ENCODE peak calls at places on chromosomes 3 and 15, in seven cellular contexts. One of them, this sample, is unnamed.

GRCh38 chr3:47005212-47006144 is 26.0 kb downstream of the NBEAL2 start:
- DNase-seq in AG10803: no peak
- DNase-seq in HCT116: no peak
- DNase-seq in CD4-positive, CD25-positive, alpha-beta regulatory T cell: no peak
- DNase-seq in activated CD4-positive, alpha-beta T cell treated with anti-CD3 and anti-CD28 coated beads, Interleukin-2, amount 50 U/mL, for 4 hours: no peak
- DNase-seq in GM13976: no peak
- DNase-seq in iris pigment epithelial cell: no peak
- DNase-seq in this sample: no peak

GRCh38 chr15:98946301-98947255 is 61.0 kb downstream of the PGPEP1L start:
- DNase-seq in AG10803: peak; percentile 44
- DNase-seq in HCT116: no peak
- DNase-seq in CD4-positive, CD25-positive, alpha-beta regulatory T cell: no peak
- DNase-seq in activated CD4-positive, alpha-beta T cell treated with anti-CD3 and anti-CD28 coated beads, Interleukin-2, amount 50 U/mL, for 4 hours: no peak
- DNase-seq in GM13976: no peak
- DNase-seq in iris pigment epithelial cell: no peak
- DNase-seq in this sample: no peak

GRCh38 chr15:48559270-48559669 is 86.2 kb downstream of the FBN1 start:
- DNase-seq in AG10803: peak; percentile 90
- DNase-seq in HCT116: no peak
- DNase-seq in CD4-positive, CD25-positive, alpha-beta regulatory T cell: no peak
- DNase-seq in activated CD4-positive, alpha-beta T cell treated with anti-CD3 and anti-CD28 coated beads, Interleukin-2, amount 50 U/mL, for 4 hours: no peak
- DNase-seq in GM13976: no peak
- DNase-seq in iris pigment epithelial cell: peak; percentile 95
- DNase-seq in this sample: no peak

GRCh38 chr15:88658070-88658965 is 19.5 kb downstream of the ISG20 start:
- DNase-seq in AG10803: no peak
- DNase-seq in HCT116: no peak
- DNase-seq in CD4-positive, CD25-positive, alpha-beta regulatory T cell: no peak
- DNase-seq in activated CD4-positive, alpha-beta T cell treated with anti-CD3 and anti-CD28 coated beads, Interleukin-2, amount 50 U/mL, for 4 hours: no peak
- DNase-seq in GM13976: no peak
- DNase-seq in iris pigment epithelial cell: no peak
- DNase-seq in this sample: no peak

GRCh38 chr15:62118446-62118964 is 46.6 kb downstream of the C2CD4B start:
- DNase-seq in AG10803: no peak
- DNase-seq in HCT116: no peak
- DNase-seq in CD4-positive, CD25-positive, alpha-beta regulatory T cell: no peak
- DNase-seq in activated CD4-positive, alpha-beta T cell treated with anti-CD3 and anti-CD28 coated beads, Interleukin-2, amount 50 U/mL, for 4 hours: no peak
- DNase-seq in GM13976: no peak
- DNase-seq in iris pigment epithelial cell: peak; percentile 36
- DNase-seq in this sample: no peak

GRCh38 chr3:186320862-186321568 is 41.0 kb downstream of the DGKG start:
- DNase-seq in AG10803: peak; percentile 23
- DNase-seq in HCT116: no peak
- DNase-seq in CD4-positive, CD25-positive, alpha-beta regulatory T cell: no peak
- DNase-seq in activated CD4-positive, alpha-beta T cell treated with anti-CD3 and anti-CD28 coated beads, Interleukin-2, amount 50 U/mL, for 4 hours: no peak
- DNase-seq in GM13976: no peak
- DNase-seq in iris pigment epithelial cell: peak; percentile 20
- DNase-seq in this sample: no peak

GRCh38 chr3:172939651-172940293 is 189.2 kb downstream of the ECT2 start:
- DNase-seq in AG10803: peak; percentile 1
- DNase-seq in HCT116: no peak
- DNase-seq in CD4-positive, CD25-positive, alpha-beta regulatory T cell: no peak
- DNase-seq in activated CD4-positive, alpha-beta T cell treated with anti-CD3 and anti-CD28 coated beads, Interleukin-2, amount 50 U/mL, for 4 hours: no peak
- DNase-seq in GM13976: no peak
- DNase-seq in iris pigment epithelial cell: peak; percentile 18
- DNase-seq in this sample: no peak

GRCh38 chr15:66757521-66757920 is 55.5 kb downstream of the SMAD6 start:
- DNase-seq in AG10803: no peak
- DNase-seq in HCT116: no peak
- DNase-seq in CD4-positive, CD25-positive, alpha-beta regulatory T cell: no peak
- DNase-seq in activated CD4-positive, alpha-beta T cell treated with anti-CD3 and anti-CD28 coated beads, Interleukin-2, amount 50 U/mL, for 4 hours: no peak
- DNase-seq in GM13976: no peak
- DNase-seq in iris pigment epithelial cell: no peak
- DNase-seq in this sample: no peak

GRCh38 chr3:157515398-157515797 is 12.2 kb upstream of the VEPH1 start:
- DNase-seq in AG10803: no peak
- DNase-seq in HCT116: no peak
- DNase-seq in CD4-positive, CD25-positive, alpha-beta regulatory T cell: no peak
- DNase-seq in activated CD4-positive, alpha-beta T cell treated with anti-CD3 and anti-CD28 coated beads, Interleukin-2, amount 50 U/mL, for 4 hours: no peak
- DNase-seq in GM13976: no peak
- DNase-seq in iris pigment epithelial cell: no peak
- DNase-seq in this sample: no peak

GRCh38 chr3:129087138-129087702 is 26.6 kb downstream of the GP9 start:
- DNase-seq in AG10803: peak; percentile 9
- DNase-seq in HCT116: no peak
- DNase-seq in CD4-positive, CD25-positive, alpha-beta regulatory T cell: no peak
- DNase-seq in activated CD4-positive, alpha-beta T cell treated with anti-CD3 and anti-CD28 coated beads, Interleukin-2, amount 50 U/mL, for 4 hours: no peak
- DNase-seq in GM13976: no peak
- DNase-seq in iris pigment epithelial cell: peak; percentile 48
- DNase-seq in this sample: no peak

GRCh38 chr3:86774082-86774691 is 216.8 kb downstream of the VGLL3 start:
- DNase-seq in AG10803: peak; percentile 59
- DNase-seq in HCT116: no peak
- DNase-seq in CD4-positive, CD25-positive, alpha-beta regulatory T cell: no peak
- DNase-seq in activated CD4-positive, alpha-beta T cell treated with anti-CD3 and anti-CD28 coated beads, Interleukin-2, amount 50 U/mL, for 4 hours: no peak
- DNase-seq in GM13976: peak; percentile 13
- DNase-seq in iris pigment epithelial cell: peak; percentile 51
- DNase-seq in this sample: no peak

GRCh38 chr3:14627815-14628214 is 23.7 kb upstream of the CCDC174 start:
- DNase-seq in AG10803: no peak
- DNase-seq in HCT116: no peak
- DNase-seq in CD4-positive, CD25-positive, alpha-beta regulatory T cell: no peak
- DNase-seq in activated CD4-positive, alpha-beta T cell treated with anti-CD3 and anti-CD28 coated beads, Interleukin-2, amount 50 U/mL, for 4 hours: no peak
- DNase-seq in GM13976: no peak
- DNase-seq in iris pigment epithelial cell: no peak
- DNase-seq in this sample: no peak

GRCh38 chr3:8519156-8519555 is 17.5 kb downstream of the LMCD1 start:
- DNase-seq in AG10803: peak; percentile 82
- DNase-seq in HCT116: no peak
- DNase-seq in CD4-positive, CD25-positive, alpha-beta regulatory T cell: no peak
- DNase-seq in activated CD4-positive, alpha-beta T cell treated with anti-CD3 and anti-CD28 coated beads, Interleukin-2, amount 50 U/mL, for 4 hours: no peak
- DNase-seq in GM13976: no peak
- DNase-seq in iris pigment epithelial cell: peak; percentile 92
- DNase-seq in this sample: no peak

GRCh38 chr15:30990036-30990435 is 1.4 kb downstream of the MTMR10 start:
- DNase-seq in AG10803: no peak
- DNase-seq in HCT116: no peak
- DNase-seq in CD4-positive, CD25-positive, alpha-beta regulatory T cell: no peak
- DNase-seq in activated CD4-positive, alpha-beta T cell treated with anti-CD3 and anti-CD28 coated beads, Interleukin-2, amount 50 U/mL, for 4 hours: no peak
- DNase-seq in GM13976: no peak
- DNase-seq in iris pigment epithelial cell: no peak
- DNase-seq in this sample: no peak

GRCh38 chr15:57861039-57861638 is 154.6 kb downstream of the POLR2M start:
- DNase-seq in AG10803: peak; percentile 66
- DNase-seq in HCT116: peak; percentile 60
- DNase-seq in CD4-positive, CD25-positive, alpha-beta regulatory T cell: peak; percentile 54
- DNase-seq in activated CD4-positive, alpha-beta T cell treated with anti-CD3 and anti-CD28 coated beads, Interleukin-2, amount 50 U/mL, for 4 hours: peak; percentile 3
- DNase-seq in GM13976: peak; percentile 17
- DNase-seq in iris pigment epithelial cell: peak; percentile 69
- DNase-seq in this sample: peak; percentile 8

GRCh38 chr15:96276438-96277210 is 53.9 kb upstream of the NR2F2 start:
- DNase-seq in AG10803: peak; percentile 85
- DNase-seq in HCT116: no peak
- DNase-seq in CD4-positive, CD25-positive, alpha-beta regulatory T cell: no peak
- DNase-seq in activated CD4-positive, alpha-beta T cell treated with anti-CD3 and anti-CD28 coated beads, Interleukin-2, amount 50 U/mL, for 4 hours: no peak
- DNase-seq in GM13976: no peak
- DNase-seq in iris pigment epithelial cell: peak; percentile 51
- DNase-seq in this sample: no peak

GRCh38 chr3:120428904-120429303 is 21.9 kb downstream of the FSTL1 start:
- DNase-seq in AG10803: peak; percentile 83
- DNase-seq in HCT116: no peak
- DNase-seq in CD4-positive, CD25-positive, alpha-beta regulatory T cell: no peak
- DNase-seq in activated CD4-positive, alpha-beta T cell treated with anti-CD3 and anti-CD28 coated beads, Interleukin-2, amount 50 U/mL, for 4 hours: no peak
- DNase-seq in GM13976: no peak
- DNase-seq in iris pigment epithelial cell: no peak
- DNase-seq in this sample: no peak

GRCh38 chr3:169430687-169431404 is 232.7 kb downstream of the MECOM start:
- DNase-seq in AG10803: no peak
- DNase-seq in HCT116: no peak
- DNase-seq in CD4-positive, CD25-positive, alpha-beta regulatory T cell: no peak
- DNase-seq in activated CD4-positive, alpha-beta T cell treated with anti-CD3 and anti-CD28 coated beads, Interleukin-2, amount 50 U/mL, for 4 hours: no peak
- DNase-seq in GM13976: no peak
- DNase-seq in iris pigment epithelial cell: peak; percentile 57
- DNase-seq in this sample: no peak

GRCh38 chr15:35071071-35071470 is 14.0 kb downstream of the NANOGP8 start:
- DNase-seq in AG10803: no peak
- DNase-seq in HCT116: no peak
- DNase-seq in CD4-positive, CD25-positive, alpha-beta regulatory T cell: no peak
- DNase-seq in activated CD4-positive, alpha-beta T cell treated with anti-CD3 and anti-CD28 coated beads, Interleukin-2, amount 50 U/mL, for 4 hours: no peak
- DNase-seq in GM13976: no peak
- DNase-seq in iris pigment epithelial cell: no peak
- DNase-seq in this sample: no peak

GRCh38 chr3:189273736-189274135 is 102.0 kb downstream of the TPRG1 start:
- DNase-seq in AG10803: no peak
- DNase-seq in HCT116: no peak
- DNase-seq in CD4-positive, CD25-positive, alpha-beta regulatory T cell: no peak
- DNase-seq in activated CD4-positive, alpha-beta T cell treated with anti-CD3 and anti-CD28 coated beads, Interleukin-2, amount 50 U/mL, for 4 hours: no peak
- DNase-seq in GM13976: no peak
- DNase-seq in iris pigment epithelial cell: no peak
- DNase-seq in this sample: no peak

GRCh38 chr3:8319935-8320634 is 181.5 kb upstream of the LMCD1 start:
- DNase-seq in AG10803: peak; percentile 85
- DNase-seq in HCT116: no peak
- DNase-seq in CD4-positive, CD25-positive, alpha-beta regulatory T cell: no peak
- DNase-seq in activated CD4-positive, alpha-beta T cell treated with anti-CD3 and anti-CD28 coated beads, Interleukin-2, amount 50 U/mL, for 4 hours: no peak
- DNase-seq in GM13976: no peak
- DNase-seq in iris pigment epithelial cell: peak; percentile 68
- DNase-seq in this sample: no peak

This sample was measured in GM12878.